ENCODE peak calls at places on chromosomes 2 and 18, in eight cellular contexts. L, Z, A, B, N, T, M and G are unnamed samples.

GRCh38 chr2:237723613-237724012 is 75.0 kb upstream of the RBM44 start:
- DNase-seq in L (no peak), A (peak), T (no peak), N (no peak), B (peak), Z (no peak), M (no peak), G (no peak)

GRCh38 chr18:59705145-59705544 is 7.9 kb upstream of the CCBE1 start:
- DNase-seq in B (no peak), N (no peak), Z (no peak), A (no peak), T (no peak), L (no peak), M (no peak), G (no peak)

GRCh38 chr2:238585836-238586821 is 159.4 kb downstream of the ASB1 start:
- DNase-seq in L (no peak), Z (no peak), N (no peak), T (no peak), A (no peak), B (no peak), M (no peak), G (no peak)

GRCh38 chr2:13005048-13005447 is 288.3 kb downstream of the TRIB2 start:
- DNase-seq in M (no peak), T (no peak), N (no peak), A (no peak), B (no peak), Z (no peak), L (no peak), G (no peak)

GRCh38 chr2:201313362-201313761 is 43.8 kb downstream of the FLACC1 start:
- DNase-seq in N (no peak), A (no peak), Z (no peak), B (no peak), L (no peak), T (no peak), M (no peak), G (no peak)

GRCh38 chr2:43745457-43745856 is 28.4 kb upstream of the DYNC2LI1 start:
- DNase-seq in Z (no peak), L (no peak), A (no peak), M (no peak), N (no peak), B (no peak), T (peak), G (no peak)

GRCh38 chr18:54215069-54215468 is 9.4 kb downstream of the MBD2 start:
- DNase-seq in B (no peak), N (no peak), A (no peak), L (no peak), Z (no peak), T (peak), M (no peak), G (no peak)

GRCh38 chr2:12544221-12544558 is 172.5 kb upstream of the TRIB2 start:
- DNase-seq in T (no peak), M (no peak), B (peak), N (no peak), L (no peak), Z (no peak), A (no peak), G (no peak)

GRCh38 chr2:20953146-20953824 is 90.6 kb downstream of the APOB start:
- DNase-seq in B (no peak), M (no peak), L (no peak), Z (no peak), T (no peak), A (no peak), N (no peak), G (no peak)

GRCh38 chr2:100895402-100895801 is 75.5 kb downstream of the NPAS2 start:
- DNase-seq in N (no peak), A (peak), M (no peak), T (no peak), L (no peak), B (no peak), Z (no peak), G (no peak)

GRCh38 chr2:39728941-39729351 is 50.1 kb downstream of the THUMPD2 start:
- DNase-seq in B (peak), L (no peak), A (peak), M (no peak), T (no peak), Z (no peak), N (peak), G (no peak)

GRCh38 chr18:22778996-22779395 is 154.1 kb upstream of the RBBP8 start:
- DNase-seq in B (no peak), T (no peak), M (no peak), A (peak), N (no peak), Z (no peak), L (no peak), G (no peak)

GRCh38 chr2:141611143-141611571 is 519.7 kb downstream of the LRP1B start:
- DNase-seq in T (no peak), N (no peak), B (no peak), A (no peak), L (no peak), M (no peak), Z (no peak), G (no peak)

GRCh38 chr2:208266641-208267335 is 733 bp downstream of the PIKFYVE start:
- DNase-seq in N (no peak), B (no peak), Z (no peak), L (no peak), T (no peak), M (no peak), A (no peak), G (no peak)

GRCh38 chr18:13377496-13377895 is 158.9 kb downstream of the LDLRAD4 start:
- DNase-seq in B (no peak), M (no peak), N (no peak), Z (no peak), T (no peak), A (no peak), L (no peak), G (no peak)

GRCh38 chr18:6362559-6363129 is 52.1 kb downstream of the L3MBTL4 start:
- DNase-seq in T (peak), B (no peak), Z (no peak), A (no peak), N (no peak), L (no peak), M (no peak), G (no peak)

GRCh38 chr2:85935746-85936208 is 47.0 kb upstream of the ST3GAL5 start:
- DNase-seq in M (no peak), N (no peak), A (no peak), L (no peak), Z (peak), B (no peak), T (no peak), G (no peak)

GRCh38 chr2:48601349-48601748 is 16.3 kb upstream of the GTF2A1L start:
- DNase-seq in N (peak), T (no peak), L (no peak), Z (no peak), M (no peak), A (peak), B (no peak), G (no peak)

GRCh38 chr2:9110893-9111569 is 95.6 kb upstream of the ASAP2 start:
- DNase-seq in Z (no peak), N (peak), B (no peak), L (no peak), T (no peak), A (no peak), M (no peak), G (no peak)

GRCh38 chr2:75571730-75572430 is 11.1 kb upstream of the EVA1A start:
- DNase-seq in L (no peak), N (no peak), A (no peak), M (no peak), Z (no peak), T (peak), B (no peak), G (no peak)

GRCh38 chr2:47072018-47072691 is 83.0 kb downstream of the STPG4 start:
- DNase-seq in B (no peak), A (no peak), Z (no peak), N (no peak), M (no peak), T (peak), L (no peak), G (no peak)